ENCODE peak calls at places on chromosomes 11 and 22, in four cellular contexts. Y is RWPE1; K is activated gamma-delta T cell treated with anti-CD3 and anti-CD28 coated beads, Interleukin-2, amount 50 U/mL, for 16 hours; F is hepatic stellate cell. W is an unnamed sample.

GRCh38 chr11:26149585-26149984 is 182.3 kb upstream of the ANO3 start:
- DNase-seq in Y (no peak), K (no peak), F (no peak), W (no peak)

GRCh38 chr11:8442301-8442700 is 151.7 kb downstream of the STK33 start:
- DNase-seq in Y (no peak), K (no peak), F (no peak), W (no peak)

GRCh38 chr11:96113100-96113710 is 189.3 kb upstream of the MTMR2 start:
- DNase-seq in Y (no peak), K (no peak), F (peak; percentile 54), W (no peak)

GRCh38 chr11:65488273-65489058 is 10.4 kb upstream of the MALAT1 start:
- DNase-seq in Y (no peak), K (no peak), F (no peak), W (no peak)

GRCh38 chr11:3171931-3172560 is 6.9 kb upstream of the OSBPL5 start:
- DNase-seq in Y (no peak), K (no peak), F (no peak), W (no peak)

GRCh38 chr11:47442514-47442913 is 6.4 kb downstream of the RAPSN start:
- DNase-seq in Y (no peak), K (no peak), F (no peak), W (no peak)

GRCh38 chr11:8989411-8989810 is 14.4 kb downstream of the NRIP3 start:
- DNase-seq in Y (no peak), K (no peak), F (peak; percentile 71), W (peak; percentile 28)

GRCh38 chr11:71330996-71331395 is 78.6 kb upstream of the SHANK2 start:
- DNase-seq in Y (no peak), K (no peak), F (no peak), W (no peak)

GRCh38 chr11:67613960-67614715 is 7.4 kb downstream of the NDUFV1 start:
- DNase-seq in Y (peak; percentile 40), K (peak; percentile 81), F (peak; percentile 55), W (peak; percentile 69)

GRCh38 chr11:125451400-125452124 is 44.5 kb downstream of the FEZ1 start:
- DNase-seq in Y (no peak), K (no peak), F (peak; percentile 62), W (no peak)

GRCh38 chr11:11293798-11294611 is 59.0 kb downstream of the CSNK2A3 start:
- DNase-seq in Y (no peak), K (no peak), F (no peak), W (no peak)

GRCh38 chr22:38766076-38766777 is 10.4 kb upstream of the SUN2 start:
- DNase-seq in Y (peak; percentile 81), K (no peak), F (peak; percentile 74), W (peak; percentile 85)

GRCh38 chr22:29934596-29934995 is 51.6 kb downstream of the MTMR3 start:
- DNase-seq in Y (no peak), K (no peak), F (no peak), W (no peak)

W was measured in HTR-8/SVneo.